ENCODE peak calls at places on chromosomes 11 and 22, in eight cellular contexts. X is activated CD4-positive, alpha-beta T cell treated with anti-CD3 and anti-CD28 coated beads, Interleukin-2, amount 50 U/mL, for 24 hours; Q is AG10803; J is body of pancreas; C is astrocyte of the spinal cord; B is AG04450; L is psoas muscle; Z is skeletal muscle cell. W is an unnamed sample.

GRCh38 chr11:32610926-32611325 is 27.3 kb downstream of the EIF3M start:
- DNase-seq in X (no peak), Q (peak), J (no peak), C (no peak), B (no peak), L (no peak), Z (peak), W (no peak)

GRCh38 chr22:37233751-37234631 is 10.1 kb downstream of the RAC2 start:
- DNase-seq in X (no peak), Q (no peak), J (no peak), C (no peak), B (no peak), L (no peak), Z (no peak), W (peak)

GRCh38 chr11:44632466-44633123 is 67.1 kb downstream of the CD82 start:
- DNase-seq in X (no peak), Q (no peak), J (no peak), C (no peak), B (no peak), L (peak), Z (no peak), W (no peak)

GRCh38 chr11:12674936-12675696 is 895 bp downstream of the TEAD1 start:
- DNase-seq in X (no peak), Q (no peak), J (peak), C (peak), B (no peak), L (peak), Z (no peak), W (peak)

GRCh38 chr22:37021041-37021440 is 1.5 kb downstream of the MPST start:
- DNase-seq in X (no peak), Q (no peak), J (no peak), C (no peak), B (no peak), L (no peak), Z (no peak), W (no peak)

GRCh38 chr11:122202161-122202950 is 86.3 kb upstream of the BLID start:
- DNase-seq in X (no peak), Q (peak), J (peak), C (peak), B (peak), L (no peak), Z (peak), W (no peak)

GRCh38 chr11:27471588-27472397 is 797 bp downstream of the LGR4 start:
- DNase-seq in X (no peak), Q (no peak), J (peak), C (no peak), B (no peak), L (peak), Z (no peak), W (peak)

GRCh38 chr11:4539603-4540219 is 5.3 kb upstream of the OR52M1 start:
- DNase-seq in X (peak), Q (peak), J (peak), C (peak), B (peak), L (peak), Z (no peak), W (peak)

GRCh38 chr11:119709171-119709570 is 19.8 kb downstream of the NECTIN1 start:
- DNase-seq in X (no peak), Q (no peak), J (no peak), C (no peak), B (no peak), L (no peak), Z (no peak), W (no peak)